ENCODE peak calls at places on chromosomes 12 and 14, in nine cellular contexts. B is cardiac muscle cell; N is activated T-cell treated with anti-CD3 and anti-CD28 coated beads for 1 hour; G is iris pigment epithelial cell; T is stimulated activated CD4-positive, alpha-beta T cell treated with anti-CD3 and anti-CD28 coated beads, Interleukin-4, amount 100 ng/mL, for 48 hours; P is IMR-90; V is T-helper 1 cell; D is upper lobe of right lung; M is SW 1271. R is an unnamed sample.
A peak's percentile ranks its signal among the peaks of the same experiment; 100 is the strongest.

GRCh38 chr12:116559080-116559329 is 176 bp upstream of the MAP1LC3B2 start:
- DNase-seq in V (no peak), G (no peak), M (no peak), D (no peak), N (no peak), B (no peak), T (no peak), P (no peak), R (no peak)

GRCh38 chr14:102868956-102869531 is 53.4 kb upstream of the AMN start:
- DNase-seq in B (no peak), M (no peak), P (no peak), V (no peak), D (no peak), G (no peak), N (no peak), T (no peak), R (no peak)

GRCh38 chr12:56042430-56043203 is 899 bp downstream of the RPS26 start:
- DNase-seq in G (peak; percentile 6), N (no peak), V (no peak), B (no peak), M (no peak), P (no peak), D (no peak), T (no peak), R (no peak)

GRCh38 chr14:53137559-53137958 is 15.6 kb downstream of the DDHD1 start:
- DNase-seq in V (no peak), P (no peak), D (no peak), G (no peak), T (no peak), M (no peak), B (no peak), N (no peak), R (no peak)

GRCh38 chr12:62732861-62733427 is 202.0 kb downstream of the PPM1H start:
- DNase-seq in T (no peak), P (peak; percentile 73), G (peak; percentile 85), M (peak; percentile 65), B (peak; percentile 79), D (no peak), V (no peak), N (no peak), R (peak; percentile 82)

GRCh38 chr14:106436310-106436905 is 910.0 kb downstream of the TMEM121 start:
- DNase-seq in G (no peak), D (peak; percentile 76), V (peak; percentile 63), B (no peak), N (peak; percentile 78), T (peak; percentile 71), P (no peak), M (peak; percentile 63), R (no peak)

GRCh38 chr12:112919131-112919530 is 12.4 kb downstream of the OAS1 start:
- DNase-seq in N (no peak), B (no peak), D (no peak), G (no peak), P (no peak), T (no peak), M (no peak), V (no peak), R (no peak)

GRCh38 chr14:104334812-104335161 is 196.4 kb downstream of the KIF26A start:
- DNase-seq in B (no peak), N (no peak), T (no peak), V (no peak), D (no peak), G (no peak), P (no peak), M (no peak), R (no peak)

GRCh38 chr12:57604454-57605307 is at the start of gene DTX3:
- DNase-seq in M (peak; percentile 28), D (no peak), P (no peak), G (no peak), N (no peak), B (peak; percentile 45), V (no peak), T (no peak), R (peak; percentile 41)

GRCh38 chr14:34170891-34171290 is 220.0 kb upstream of the EGLN3 start:
- DNase-seq in D (no peak), N (no peak), M (no peak), T (no peak), G (no peak), V (no peak), B (no peak), P (no peak), R (no peak)

GRCh38 chr12:56413392-56413791 is 35.8 kb downstream of the TIMELESS start:
- DNase-seq in P (no peak), B (no peak), N (no peak), M (no peak), T (no peak), D (no peak), V (no peak), G (no peak), R (no peak)

GRCh38 chr12:13817131-13817530 is 164.3 kb downstream of the GRIN2B start:
- DNase-seq in T (no peak), N (no peak), M (no peak), B (peak; percentile 2), V (no peak), D (no peak), G (no peak), P (no peak), R (no peak)

GRCh38 chr12:54383041-54383609 is 1.4 kb downstream of the ZNF385A start:
- DNase-seq in D (no peak), B (peak; percentile 50), P (peak; percentile 96), V (no peak), T (peak; percentile 37), N (no peak), G (peak; percentile 92), M (no peak), R (peak; percentile 92)

GRCh38 chr14:39628087-39628486 is 195.9 kb upstream of the FBXO33 start:
- DNase-seq in V (no peak), P (no peak), M (no peak), G (no peak), T (no peak), D (no peak), N (no peak), B (no peak), R (no peak)

GRCh38 chr12:645563-646071 is 17.6 kb downstream of the NINJ2 start:
- DNase-seq in M (no peak), N (no peak), V (no peak), T (no peak), P (peak; percentile 62), G (peak; percentile 59), B (peak; percentile 78), D (no peak), R (peak; percentile 75)

GRCh38 chr12:3587402-3588013 is 96.5 kb downstream of the PRMT8 start:
- DNase-seq in T (no peak), P (no peak), G (no peak), M (no peak), N (no peak), D (peak; percentile 40), V (no peak), B (no peak), R (no peak)

GRCh38 chr12:67811437-67812361 is 163.2 kb downstream of the DYRK2 start:
- DNase-seq in N (no peak), P (peak; percentile 93), D (no peak), B (peak; percentile 37), M (no peak), V (no peak), G (peak; percentile 95), T (no peak), R (peak; percentile 78)

GRCh38 chr12:120241561-120242274 is 23.8 kb downstream of the PXN start:
- DNase-seq in G (no peak), D (no peak), B (no peak), T (no peak), N (no peak), P (no peak), V (no peak), M (no peak), R (no peak)

GRCh38 chr14:52961060-52961639 is 10.3 kb upstream of the FERMT2 start:
- DNase-seq in B (peak; percentile 79), M (peak; percentile 77), D (peak; percentile 64), N (peak; percentile 29), G (peak; percentile 75), V (peak; percentile 40), P (peak; percentile 68), T (peak; percentile 19), R (peak; percentile 72)

GRCh38 chr14:91349481-91350074 is 68.0 kb downstream of the CCDC88C start:
- DNase-seq in D (no peak), M (no peak), B (no peak), V (peak; percentile 52), P (no peak), N (no peak), G (no peak), T (peak; percentile 63), R (no peak)

R was measured in EH.